ENCODE peak calls at places on chromosomes 6 and 20, in five cellular contexts. O, F, W, D and J are unnamed samples.

GRCh38 chr6:127032971-127033370 is 85.5 kb upstream of the RSPO3 start:
- DNase-seq in D (no peak), O (no peak), F (no peak), W (no peak), J (no peak)

GRCh38 chr6:36985963-36986703 is at the start of gene MTCH1:
- DNase-seq in O (peak), F (peak), W (peak), D (peak), J (peak)

GRCh38 chr20:14295238-14295637 is 42.2 kb downstream of the FLRT3 start:
- DNase-seq in F (no peak), O (no peak), D (no peak), W (no peak), J (no peak)

GRCh38 chr20:13510837-13511488 is 127.8 kb downstream of the TASP1 start:
- DNase-seq in D (no peak), F (no peak), W (peak), O (no peak), J (no peak)

GRCh38 chr6:41150671-41151070 is 3.5 kb downstream of the TREML1 start:
- DNase-seq in O (no peak), D (no peak), F (no peak), W (no peak), J (no peak)

GRCh38 chr20:36298795-36299339 is 7.3 kb upstream of the DLGAP4 start:
- DNase-seq in D (no peak), O (no peak), W (no peak), F (no peak), J (no peak)

GRCh38 chr20:60455272-60455671 is 497.0 kb downstream of the CDH26 start:
- DNase-seq in F (no peak), W (no peak), D (no peak), O (no peak), J (no peak)

GRCh38 chr6:16256781-16257180 is 18.4 kb downstream of the GMPR start:
- DNase-seq in O (no peak), F (no peak), W (no peak), D (no peak), J (no peak)

GRCh38 chr20:835220-836045 is 1.9 kb downstream of the FAM110A start:
- DNase-seq in D (no peak), W (no peak), O (no peak), F (no peak), J (no peak)

GRCh38 chr6:111098597-111098996 is 11.3 kb downstream of the SLC16A10 start:
- DNase-seq in D (no peak), O (no peak), W (no peak), F (no peak), J (no peak)

GRCh38 chr6:111092006-111092405 is 4.7 kb downstream of the SLC16A10 start:
- DNase-seq in F (no peak), O (no peak), D (no peak), W (no peak), J (no peak)

GRCh38 chr6:111090766-111091165 is 3.5 kb downstream of the SLC16A10 start:
- DNase-seq in O (no peak), F (no peak), W (no peak), D (no peak), J (no peak)

GRCh38 chr6:111101987-111102386 is 14.7 kb downstream of the SLC16A10 start:
- DNase-seq in W (no peak), O (no peak), F (no peak), D (no peak), J (no peak)

DNA sequence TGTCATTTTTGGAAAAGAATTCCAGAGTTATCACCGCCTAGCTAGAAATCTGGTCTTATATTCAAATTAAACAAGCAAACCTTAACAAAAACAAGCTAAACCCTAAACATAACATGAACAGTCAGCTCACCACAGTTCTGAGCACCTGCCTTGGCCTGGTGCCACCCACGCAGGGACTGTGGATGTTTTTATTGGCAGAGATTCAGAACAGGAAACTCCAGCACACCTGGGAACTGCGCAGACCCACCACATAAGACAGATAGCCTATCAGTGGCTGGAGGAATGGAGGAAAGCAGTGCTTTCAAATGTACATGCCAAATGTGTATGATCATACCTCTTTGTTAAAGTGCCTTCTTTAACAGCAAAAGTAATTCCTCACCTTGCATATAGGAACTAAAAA is 8.9 kb downstream of the SLC16A10 start:
- DNase-seq in O (peak), W (no peak), F (peak), D (no peak), J (peak)
- H3K27ac ChIP-seq in O (peak), W (no peak), F (peak), D (no peak), J (peak)

DNA sequence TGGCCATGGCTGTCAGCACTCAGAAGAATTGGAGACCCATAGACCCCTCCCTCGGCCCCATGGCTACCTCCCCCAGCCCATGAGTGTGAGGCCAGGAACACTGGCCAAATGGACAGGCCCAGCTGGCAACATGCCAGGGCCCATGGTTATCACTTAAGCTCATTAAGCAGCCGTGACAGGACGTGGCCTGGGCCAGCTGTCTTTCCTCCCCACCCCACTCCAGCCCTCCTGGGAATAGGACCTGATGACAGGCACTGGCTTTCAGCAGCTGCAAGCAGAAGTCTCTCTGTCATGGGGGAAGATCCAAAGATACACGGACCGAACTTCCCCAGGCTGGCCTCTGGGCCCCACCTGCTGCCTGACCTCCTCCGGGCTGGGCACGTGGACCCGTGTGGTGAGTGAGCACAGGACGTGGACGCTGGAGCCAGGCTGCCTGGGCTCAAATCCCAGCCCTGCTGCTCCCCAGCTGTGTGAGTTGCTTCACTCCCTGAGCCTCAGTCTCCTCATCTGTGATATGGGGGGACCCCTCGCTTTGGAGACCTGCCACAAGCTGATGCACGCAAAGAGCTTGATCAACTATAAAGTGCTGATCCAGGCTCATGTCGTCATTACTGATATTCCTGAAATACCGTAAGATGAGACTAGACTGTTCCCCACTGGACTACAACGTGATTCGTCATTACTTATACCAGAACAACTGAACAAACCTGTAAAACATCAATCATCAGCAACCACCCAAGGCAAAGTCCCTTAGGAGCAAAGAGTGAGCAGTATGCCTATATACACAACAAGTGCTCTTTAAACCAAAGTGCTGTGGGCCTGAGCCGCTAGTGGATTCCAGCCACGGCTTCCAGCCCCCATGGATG is 22.0 kb upstream of the VSTM2L start:
- DNase-seq in D (no peak), O (no peak), F (no peak), W (no peak), J (no peak)
- H3K27ac ChIP-seq in D (no peak), O (no peak), F (no peak), W (no peak), J (no peak)

GRCh38 chr20:19367591-19367990 is 155.1 kb downstream of the SLC24A3 start:
- DNase-seq in D (no peak), O (no peak), F (no peak), W (no peak), J (no peak)
- H3K27ac ChIP-seq in D (no peak), O (no peak), F (no peak), W (no peak), J (no peak)

GRCh38 chr20:62640870-62641748 is 1.2 kb upstream of the SLCO4A1 start:
- DNase-seq in O (no peak), D (no peak), F (no peak), W (no peak), J (no peak)
- H3K27ac ChIP-seq in O (no peak), D (no peak), F (no peak), W (no peak), J (no peak)

GRCh38 chr20:63591147-63591533 is 17.1 kb upstream of the HELZ2 start:
- DNase-seq in W (no peak), F (no peak), O (no peak), D (no peak), J (no peak)
- H3K27ac ChIP-seq in W (no peak), F (no peak), O (no peak), D (no peak), J (no peak)